ENCODE peak calls at places on chromosomes 6 and 20, in four cellular contexts. K is NCI-H1930, V is cerebellar cortex, P is T-cell. Q is an unnamed sample.

GRCh38 chr20:36808317-36809257 is 35.0 kb upstream of the DSN1 start:
- DNase-seq in P (peak), V (no peak), K (no peak), Q (no peak)

GRCh38 chr6:5259428-5259827 is 1.3 kb downstream of the LYRM4 start:
- DNase-seq in K (no peak), P (no peak), V (no peak), Q (no peak)

GRCh38 chr6:22271044-22271443 is 25.8 kb downstream of the PRL start:
- DNase-seq in P (no peak), K (no peak), V (no peak), Q (peak)

GRCh38 chr6:29236634-29237033 is 64.9 kb upstream of the OR14J1 start:
- DNase-seq in P (no peak), K (no peak), V (no peak), Q (no peak)

GRCh38 chr6:11232968-11233626 is 629 bp upstream of the NEDD9 start:
- DNase-seq in P (no peak), V (no peak), K (no peak), Q (no peak)

GRCh38 chr6:162610351-162610750 is 117.2 kb downstream of the PRKN start:
- DNase-seq in K (no peak), V (no peak), P (no peak), Q (no peak)

GRCh38 chr6:163750436-163751031 is 336.0 kb downstream of the QKI start:
- DNase-seq in K (no peak), P (no peak), V (peak), Q (no peak)

GRCh38 chr6:109351231-109352132 is 30.8 kb downstream of the CD164 start:
- DNase-seq in V (no peak), K (no peak), P (no peak), Q (no peak)

GRCh38 chr6:41488392-41489129 is 57.6 kb upstream of the FOXP4 start:
- DNase-seq in K (no peak), V (no peak), P (no peak), Q (peak)

GRCh38 chr20:46359233-46359751 is 47.1 kb downstream of the ELMO2 start:
- DNase-seq in P (no peak), V (no peak), K (no peak), Q (peak)